ENCODE peak calls at places on chromosomes 4 and X, in seven cellular contexts. A is WTC11, M is H1, V is GM12878, I is K562, O is HCT116, C is HEK293T. E is an unnamed sample.

GRCh38 chr4:141645611-141646340 is 9.4 kb downstream of the IL15 start:
- DNase-seq in A (no peak), M (no peak), V (no peak), I (no peak), O (no peak), C (no peak), E (no peak)

GRCh38 chrX:10633722-10634121 is 13.3 kb upstream of the MID1 start:
- DNase-seq in A (no peak), M (no peak), V (no peak), I (peak), O (peak), C (peak), E (no peak)

GRCh38 chr4:3494501-3494900 is 31.4 kb downstream of the DOK7 start:
- DNase-seq in A (no peak), M (no peak), V (no peak), I (no peak), O (no peak), C (no peak), E (no peak)

GRCh38 chr4:142940614-142941013 is 94.5 kb upstream of the INPP4B start:
- DNase-seq in A (no peak), M (no peak), V (no peak), I (no peak), O (no peak), C (no peak), E (no peak)

GRCh38 chrX:15674514-15674898 is 9.9 kb upstream of the CLTRN start:
- DNase-seq in A (peak), M (no peak), V (peak), I (peak), O (peak), C (peak), E (peak)

GRCh38 chr4:8642651-8643321 is 50.2 kb downstream of the CPZ start:
- DNase-seq in A (no peak), M (no peak), V (no peak), I (no peak), O (no peak), C (no peak), E (no peak)

GRCh38 chrX:20066968-20067708 is 49.6 kb downstream of the MAP7D2 start:
- DNase-seq in A (no peak), M (no peak), V (no peak), I (peak), O (peak), C (peak), E (peak)

GRCh38 chr4:152501846-152502536 is 33.9 kb downstream of the FBXW7 start:
- DNase-seq in A (no peak), M (no peak), V (no peak), I (no peak), O (no peak), C (no peak), E (no peak)

GRCh38 chrX:42739771-42740170 is 38.2 kb downstream of the PPP1R2C start:
- DNase-seq in A (no peak), M (no peak), V (no peak), I (no peak), O (no peak), C (no peak), E (no peak)

GRCh38 chr4:82951196-82951595 is 50.7 kb downstream of the THAP9 start:
- DNase-seq in A (no peak), M (no peak), V (no peak), I (no peak), O (no peak), C (no peak), E (no peak)

GRCh38 chr4:186109245-186109644 is 4.7 kb downstream of the FAM149A start:
- DNase-seq in A (no peak), M (no peak), V (no peak), I (no peak), O (no peak), C (no peak), E (no peak)

GRCh38 chr4:107050525-107051135 is 14.5 kb upstream of the DKK2 start:
- DNase-seq in A (no peak), M (no peak), V (no peak), I (no peak), O (peak), C (peak), E (peak)

GRCh38 chr4:61753739-61754138 is 553.6 kb downstream of the ADGRL3 start:
- DNase-seq in A (no peak), M (no peak), V (no peak), I (no peak), O (no peak), C (no peak), E (no peak)

GRCh38 chr4:146340798-146341197 is 126.5 kb downstream of the REELD1 start:
- DNase-seq in A (no peak), M (no peak), V (no peak), I (no peak), O (no peak), C (no peak), E (no peak)

GRCh38 chr4:147340111-147340510 is 140.8 kb upstream of the EDNRA start:
- DNase-seq in A (no peak), M (no peak), V (no peak), I (no peak), O (peak), C (no peak), E (no peak)

GRCh38 chr4:32789026-32789608 is 2068.9 kb downstream of the PCDH7 start:
- DNase-seq in A (no peak), M (no peak), V (no peak), I (no peak), O (no peak), C (no peak), E (no peak)

GRCh38 chr4:2494992-2495391 is 26.1 kb downstream of the RNF4 start:
- DNase-seq in A (no peak), M (no peak), V (no peak), I (no peak), O (no peak), C (no peak), E (no peak)

DNA sequence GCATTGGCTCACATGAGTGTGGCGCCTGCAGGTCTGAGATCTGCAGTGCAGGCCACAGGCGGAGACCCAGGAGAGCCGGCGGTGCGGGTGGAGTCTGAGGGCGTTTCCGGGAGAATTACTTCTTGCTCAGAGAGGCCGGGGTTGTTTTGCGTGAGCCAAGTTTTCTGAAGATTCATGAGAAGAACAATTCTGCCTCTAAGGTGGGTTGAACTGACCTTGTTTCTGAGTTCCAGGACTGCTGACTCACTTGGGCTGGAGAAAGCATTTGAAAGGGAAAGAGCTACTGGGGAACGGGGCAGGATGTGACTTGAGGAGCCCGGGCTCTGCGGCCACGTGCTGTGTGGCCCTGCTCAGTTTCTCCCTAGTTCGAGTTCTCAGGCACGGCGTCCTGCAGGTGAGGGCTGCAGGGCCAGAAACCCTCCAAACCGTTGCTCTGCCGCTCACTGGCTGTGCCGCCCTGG is 36.7 kb upstream of the SORCS2 start:
- DNase-seq in A (no peak), M (no peak), V (no peak), I (peak), O (no peak), C (no peak), E (no peak)
- TF ChIP-seq SP1 in A (no peak), M (no peak), V (no peak), I (no peak), O (no peak), C (no peak), E (no peak)

GRCh38 chr4:158020734-158021346 is 152.0 kb downstream of the GASK1B start:
- DNase-seq in A (no peak), M (no peak), V (no peak), I (no peak), O (peak), C (no peak), E (peak)

GRCh38 chr4:158018831-158019230 is 154.0 kb downstream of the GASK1B start:
- DNase-seq in A (no peak), M (no peak), V (no peak), I (no peak), O (no peak), C (no peak), E (no peak)

GRCh38 chr4:158016511-158016910 is 156.3 kb downstream of the GASK1B start:
- DNase-seq in A (no peak), M (no peak), V (no peak), I (no peak), O (no peak), C (no peak), E (no peak)

GRCh38 chr4:158018090-158018808 is 154.6 kb downstream of the GASK1B start:
- DNase-seq in A (no peak), M (no peak), V (no peak), I (no peak), O (no peak), C (no peak), E (no peak)

GRCh38 chr4:158020175-158020574 is 152.7 kb downstream of the GASK1B start:
- DNase-seq in A (no peak), M (peak), V (no peak), I (no peak), O (peak), C (peak), E (peak)
- TF ChIP-seq SP1 in A (no peak), M (no peak), V (no peak), I (no peak), O (no peak), C (no peak), E (no peak)

DNA sequence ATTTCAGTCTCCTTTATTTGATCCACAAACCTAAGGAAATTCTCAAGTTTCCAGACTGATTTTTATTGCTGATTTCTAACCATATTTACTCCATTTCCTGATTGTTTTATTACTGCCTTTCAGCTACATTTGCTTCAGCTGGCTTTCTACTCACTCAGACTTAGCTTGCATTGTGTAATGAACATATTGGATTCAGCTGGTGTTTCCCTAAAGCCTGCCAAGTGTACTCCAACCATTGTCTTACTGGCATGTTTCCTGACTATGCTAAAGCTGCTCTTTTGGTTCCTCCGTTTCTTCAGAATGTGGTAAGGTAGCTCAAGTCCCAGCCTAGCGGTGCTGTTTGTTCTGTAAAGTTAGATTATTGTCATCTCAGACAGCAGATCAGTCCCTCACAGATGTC is 53.2 kb upstream of the GLRA2 start:
- DNase-seq in A (no peak), M (no peak), V (no peak), I (no peak), O (no peak), C (no peak), E (no peak)
- TF ChIP-seq SP1 in A (no peak), M (no peak), V (no peak), I (no peak), O (no peak), C (no peak), E (no peak)

GRCh38 chr4:53923921-53924320 is 140.5 kb downstream of the CHIC2 start:
- DNase-seq in A (no peak), M (no peak), V (no peak), I (no peak), O (no peak), C (no peak), E (no peak)
- TF ChIP-seq SP1 in A (no peak), M (no peak), V (no peak), I (no peak), O (no peak), C (no peak), E (no peak)

GRCh38 chr4:57110635-57111546 is 706 bp upstream of the IGFBP7 start:
- DNase-seq in A (peak), M (no peak), V (no peak), I (peak), O (no peak), C (no peak), E (no peak)
- TF ChIP-seq SP1 in A (no peak), M (no peak), V (no peak), I (no peak), O (no peak), C (no peak), E (no peak)

GRCh38 chr4:150173420-150173819 is 95.2 kb downstream of the DCLK2 start:
- DNase-seq in A (no peak), M (no peak), V (no peak), I (no peak), O (no peak), C (no peak), E (no peak)
- TF ChIP-seq SP1 in A (no peak), M (no peak), V (no peak), I (no peak), O (no peak), C (no peak), E (no peak)

DNA sequence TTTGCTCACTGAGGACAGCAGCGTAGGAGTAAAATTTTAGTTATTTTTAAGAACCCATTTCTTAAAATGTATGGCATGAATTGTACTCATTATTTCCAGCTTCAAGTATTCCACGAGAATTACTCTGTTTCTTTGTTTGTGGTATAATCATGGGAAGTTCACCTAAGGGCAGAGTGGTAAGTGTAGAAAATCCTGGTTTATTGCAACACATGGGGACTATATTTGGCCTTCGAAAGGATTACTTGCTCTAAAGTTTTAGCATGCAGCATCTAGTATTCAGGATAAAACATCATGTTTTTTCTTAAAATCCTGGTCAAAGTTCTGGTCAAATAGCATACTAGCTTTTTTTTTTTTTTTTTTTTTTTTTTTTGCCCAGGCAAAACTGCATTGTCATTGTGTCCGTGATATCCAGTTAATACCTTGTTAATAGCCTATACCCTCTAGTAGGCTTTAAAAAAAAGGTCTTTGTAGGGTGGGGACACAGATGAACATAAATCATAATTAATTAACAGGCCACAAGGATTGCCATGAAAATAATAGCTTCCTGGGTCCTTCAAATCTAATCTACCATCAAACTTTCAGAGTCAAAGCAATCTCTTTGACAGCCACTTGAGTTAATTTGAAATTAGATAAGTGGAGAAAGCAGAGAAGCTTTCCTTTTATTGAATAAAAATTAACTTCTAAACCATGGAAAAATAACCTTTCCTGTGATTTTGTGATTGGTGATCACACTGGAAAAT is 44.6 kb upstream of the VEGFC start:
- DNase-seq in A (no peak), M (no peak), V (no peak), I (no peak), O (no peak), C (no peak), E (no peak)
- TF ChIP-seq SP1 in A (no peak), M (no peak), V (no peak), I (no peak), O (no peak), C (no peak), E (no peak)